ENCODE peak calls at places on chromosome 6, in nine cellular contexts. A, B, X, I, F, Q, K, H and R are unnamed samples. For H3K36me3 and H3K4me1, the result is how much of the 10 kb centered on the place peaks cover.

GRCh38 chr6:67881706-67882065 is 753.4 kb upstream of the ADGRB3 start:
- DNase-seq in A (no peak), I (no peak), B (no peak), X (no peak), Q (no peak), H (no peak), F (no peak), K (no peak), R (no peak)

GRCh38 chr6:136600818-136601217 is 50.6 kb upstream of the MAP7 start:
- DNase-seq in A (no peak), H (no peak), I (no peak), Q (peak), F (no peak), B (no peak), K (no peak), X (no peak), R (peak)

GRCh38 chr6:80547827-80548226 is 441.4 kb downstream of the BCKDHB start:
- DNase-seq in K (peak), F (no peak), X (no peak), A (no peak), H (no peak), I (peak), B (no peak), Q (no peak), R (no peak)

GRCh38 chr6:19697744-19698290 is 139.4 kb upstream of the ID4 start:
- DNase-seq in B (no peak), K (peak), X (no peak), A (no peak), F (no peak), I (peak), H (no peak), Q (no peak), R (no peak)

GRCh38 chr6:131063028-131063763 is at the start of gene EPB41L2:
- DNase-seq in Q (peak), I (peak), H (peak), F (peak), B (peak), X (peak), K (peak), A (peak), R (peak)

GRCh38 chr6:80132942-80133517 is 26.6 kb downstream of the BCKDHB start:
- DNase-seq in A (no peak), I (peak), Q (peak), H (peak), B (peak), F (peak), K (peak), X (peak), R (peak)

GRCh38 chr6:157317129-157317814 is 6.0 kb downstream of the TMEM242 start:
- DNase-seq in H (peak), Q (peak), K (peak), A (no peak), X (peak), B (peak), F (peak), I (peak), R (peak)

GRCh38 chr6:136549359-136550044 is 720 bp downstream of the MAP7 start:
- DNase-seq in A (peak), B (peak), H (peak), F (peak), K (peak), I (peak), Q (no peak), X (peak), R (no peak)

GRCh38 chr6:106156863-106157262 is 70.7 kb downstream of the PRDM1 start:
- DNase-seq in I (no peak), K (no peak), Q (no peak), B (no peak), F (no peak), X (no peak), A (no peak), H (no peak), R (no peak)

GRCh38 chr6:75940558-75940957 is 131.9 kb downstream of the IMPG1 start:
- DNase-seq in H (no peak), X (no peak), K (no peak), F (no peak), A (no peak), B (no peak), Q (no peak), I (no peak), R (no peak)

GRCh38 chr6:111609827-111610526 is 4.3 kb upstream of the TRAF3IP2 start:
- DNase-seq in X (no peak), B (no peak), K (no peak), A (no peak), H (no peak), I (no peak), Q (no peak), F (no peak), R (no peak)

GRCh38 chr6:71258078-71258866 is 30.3 kb upstream of the OGFRL1 start:
- DNase-seq in A (no peak), B (no peak), H (no peak), I (peak), K (no peak), Q (no peak), X (no peak), F (no peak), R (no peak)

GRCh38 chr6:137313928-137314855 is 95.0 kb upstream of the IFNGR1 start:
- DNase-seq in B (peak), A (peak), F (peak), I (peak), H (peak), Q (peak), X (peak), K (peak), R (peak)

GRCh38 chr6:17881085-17881883 is 106.2 kb downstream of the KIF13A start:
- DNase-seq in F (no peak), H (peak), I (no peak), X (no peak), K (no peak), A (no peak), Q (no peak), B (no peak), R (no peak)

GRCh38 chr6:6003334-6004146 is 3.2 kb downstream of the NRN1 start:
- DNase-seq in H (no peak), X (no peak), K (peak), A (peak), B (no peak), F (no peak), Q (peak), I (peak), R (no peak)

GRCh38 chr6:105468850-105469249 is 66.0 kb upstream of the PREP start:
- DNase-seq in K (no peak), A (no peak), B (no peak), F (no peak), Q (no peak), X (no peak), I (no peak), H (no peak), R (no peak)

GRCh38 chr6:4435981-4436445 is 300.6 kb upstream of the ECI2 start:
- DNase-seq in H (no peak), K (peak), I (no peak), F (no peak), A (no peak), B (no peak), Q (no peak), X (no peak), R (no peak)

GRCh38 chr6:117559299-117559698 is 43.0 kb downstream of the GOPC start:
- DNase-seq in Q (no peak), F (no peak), I (no peak), B (no peak), K (no peak), A (no peak), H (no peak), X (no peak), R (no peak)

GRCh38 chr6:37990762-37991525 is 171.4 kb downstream of the ZFAND3 start:
- DNase-seq in Q (no peak), I (peak), X (no peak), B (no peak), F (no peak), H (no peak), K (peak), A (no peak), R (peak)

GRCh38 chr6:12343122-12343439 is 52.9 kb downstream of the EDN1 start:
- DNase-seq in K (no peak), H (no peak), Q (no peak), A (no peak), X (no peak), B (no peak), F (no peak), I (peak), R (no peak)

GRCh38 chr6:107618672-107619071 is 128.8 kb downstream of the SOBP start:
- DNase-seq in I (no peak), B (no peak), X (peak), F (peak), Q (no peak), K (no peak), H (no peak), A (no peak), R (no peak)

GRCh38 chr6:143215785-143216184 is 155.1 kb downstream of the AIG1 start:
- DNase-seq in B (no peak), H (no peak), A (no peak), F (no peak), Q (no peak), I (no peak), K (no peak), X (no peak), R (no peak)

GRCh38 chr6:34809914-34810882 is 18.3 kb downstream of the BLTP3A start:
- DNase-seq in K (no peak), A (no peak), X (no peak), I (no peak), Q (peak), H (no peak), F (no peak), B (no peak), R (no peak)

GRCh38 chr6:75493400-75494064 is at the start of gene FILIP1:
- DNase-seq in Q (no peak), X (no peak), I (peak), H (peak), A (no peak), K (no peak), B (peak), F (peak), R (peak)

GRCh38 chr6:34709386-34709785 is 12.8 kb upstream of the ILRUN start:
- DNase-seq in X (no peak), K (no peak), Q (peak), H (peak), A (peak), I (no peak), B (peak), F (peak), R (peak)

GRCh38 chr6:161161889-161162624 is 111.8 kb downstream of the AGPAT4 start:
- DNase-seq in K (peak), H (no peak), A (no peak), F (no peak), Q (no peak), I (peak), X (no peak), B (no peak), R (no peak)

GRCh38 chr6:106894978-106895702 is 79.4 kb downstream of the CD24 start:
- DNase-seq in B (no peak), F (no peak), K (peak), X (no peak), H (no peak), I (peak), A (no peak), Q (peak), R (no peak)

GRCh38 chr6:139392834-139393233 is 18.4 kb upstream of the CITED2 start:
- DNase-seq in H (no peak), B (no peak), Q (no peak), I (peak), A (no peak), F (no peak), K (no peak), X (no peak), R (no peak)

GRCh38 chr6:39958947-39959346 is 24.7 kb upstream of the MOCS1 start:
- DNase-seq in A (no peak), F (no peak), I (no peak), K (no peak), H (no peak), Q (no peak), B (no peak), X (no peak), R (no peak)

GRCh38 chr6:125153541-125154183 is at the start of gene TPD52L1:
- DNase-seq in K (peak), Q (peak), F (peak), I (peak), H (peak), X (peak), B (peak), A (peak), R (peak)

GRCh38 chr6:145278163-145278807 is 457.0 kb downstream of the EPM2A start:
- DNase-seq in H (no peak), B (no peak), F (no peak), K (no peak), X (no peak), Q (no peak), I (peak), A (no peak), R (no peak)

GRCh38 chr6:125597411-125598253 is 151.8 kb upstream of the HEY2 start:
- DNase-seq in A (no peak), B (no peak), I (peak), F (peak), Q (no peak), X (no peak), K (no peak), H (peak), R (no peak)

GRCh38 chr6:130647221-130647620 is 180.0 kb upstream of the SMLR1 start:
- DNase-seq in F (no peak), K (no peak), H (no peak), X (no peak), A (no peak), I (no peak), Q (no peak), B (no peak), R (no peak)

GRCh38 chr6:43389713-43390265 is 20.3 kb upstream of the ZNF318 start:
- DNase-seq in B (no peak), Q (no peak), A (no peak), K (no peak), I (no peak), X (no peak), F (no peak), H (no peak), R (no peak)

GRCh38 chr6:136059308-136059707 is 190.8 kb downstream of the MTFR2 start:
- DNase-seq in B (no peak), Q (no peak), H (no peak), I (no peak), A (no peak), K (no peak), X (no peak), F (peak), R (peak)

GRCh38 chr6:51199733-51200132 is 381.1 kb downstream of the TFAP2B start:
- DNase-seq in I (no peak), F (no peak), A (no peak), X (no peak), B (no peak), Q (no peak), K (no peak), H (no peak), R (no peak)

GRCh38 chr6:40378071-40378724 is 209.0 kb downstream of the LRFN2 start:
- DNase-seq in K (no peak), B (no peak), I (no peak), X (no peak), Q (no peak), H (no peak), F (no peak), A (no peak), R (no peak)

GRCh38 chr6:108656834-108657233 is 96.1 kb downstream of the FOXO3 start:
- DNase-seq in X (no peak), A (no peak), H (no peak), I (no peak), F (no peak), K (no peak), B (no peak), Q (no peak), R (no peak)

DNA sequence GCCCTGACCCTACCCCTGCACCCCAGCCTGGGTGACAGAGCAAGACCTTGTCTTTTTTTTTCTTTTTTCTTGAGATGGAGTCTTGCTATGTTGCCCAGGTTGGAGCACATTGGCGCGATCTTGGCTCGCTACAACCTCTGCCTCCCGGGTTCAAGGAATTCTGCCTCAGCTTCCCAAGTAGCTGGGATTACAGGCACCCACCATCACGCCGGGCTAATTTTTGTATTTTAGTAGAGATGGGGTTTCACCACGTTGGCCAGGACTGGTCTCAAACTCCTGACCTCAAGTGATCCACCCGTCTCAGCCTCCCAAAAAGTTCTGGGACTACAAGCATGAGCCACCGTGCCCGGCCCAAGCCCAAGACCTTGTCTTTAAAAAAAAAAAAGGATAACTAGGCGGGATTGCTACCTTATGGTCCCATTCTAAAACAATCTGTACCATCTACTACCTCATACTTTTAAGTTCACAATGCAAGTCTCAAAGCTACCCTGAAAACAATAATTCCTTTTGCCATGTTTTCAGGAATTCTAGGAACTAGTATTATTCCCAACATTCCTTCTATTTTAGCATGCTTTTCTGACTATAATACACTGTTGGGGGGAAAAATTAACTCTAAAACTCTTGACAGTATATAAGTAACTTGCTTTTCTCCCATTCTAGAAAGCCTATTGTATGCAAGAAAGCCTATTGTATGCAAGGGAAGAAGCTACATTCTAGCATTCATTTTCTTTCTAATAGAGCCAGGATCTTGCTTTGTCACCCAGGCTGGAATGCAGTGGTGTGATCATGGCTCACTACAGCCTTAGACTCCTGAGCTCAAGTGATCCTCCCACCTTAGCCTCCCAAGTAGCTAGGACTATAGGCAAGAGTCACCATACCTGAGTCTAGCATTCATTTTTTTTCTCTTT is 6.6 kb downstream of the TUBB start:
- DNase-seq in H (no peak), A (no peak), K (no peak), B (no peak), I (peak), Q (no peak), X (no peak), F (no peak), R (no peak)
- H3K36me3 ChIP-seq in H (under half), A (under half), K (under half), B (under half), I (half or more), Q (under half), X (half or more), F (under half), R (under half)

DNA sequence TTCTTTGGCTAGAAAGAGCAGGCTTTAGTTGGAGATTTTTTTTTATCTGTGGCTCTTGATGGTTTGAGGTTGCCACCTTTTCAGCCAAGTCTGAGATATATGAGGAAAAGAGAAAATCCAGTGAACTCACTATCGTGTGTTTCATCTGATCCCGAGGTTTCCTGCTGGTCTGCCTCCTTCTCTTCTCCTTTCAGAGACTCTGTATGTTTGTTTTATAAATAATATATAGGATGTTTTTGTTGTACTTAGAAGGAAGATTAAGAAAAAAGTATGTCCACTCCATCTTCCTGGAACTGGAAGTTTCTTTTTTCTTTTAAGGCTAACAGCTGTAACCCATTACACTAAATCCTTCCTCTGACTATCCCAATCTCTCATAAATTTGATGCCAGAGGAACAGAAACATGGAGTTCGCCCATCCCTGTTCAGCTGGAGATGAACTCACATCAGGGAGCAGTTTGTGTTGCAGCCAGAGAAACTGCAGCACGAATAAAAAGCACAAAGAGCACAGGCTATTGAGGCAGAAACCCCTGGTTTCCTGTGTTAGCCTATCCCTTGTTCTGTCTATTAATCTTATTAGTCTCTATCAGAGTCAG is 20.7 kb downstream of the RIPK1 start:
- DNase-seq in K (no peak), H (no peak), B (no peak), Q (peak), F (no peak), X (no peak), A (no peak), I (peak), R (peak)
- H3K27ac ChIP-seq in K (peak), H (peak), B (no peak), Q (no peak), F (peak), X (no peak), A (no peak), I (peak), R (peak)

DNA sequence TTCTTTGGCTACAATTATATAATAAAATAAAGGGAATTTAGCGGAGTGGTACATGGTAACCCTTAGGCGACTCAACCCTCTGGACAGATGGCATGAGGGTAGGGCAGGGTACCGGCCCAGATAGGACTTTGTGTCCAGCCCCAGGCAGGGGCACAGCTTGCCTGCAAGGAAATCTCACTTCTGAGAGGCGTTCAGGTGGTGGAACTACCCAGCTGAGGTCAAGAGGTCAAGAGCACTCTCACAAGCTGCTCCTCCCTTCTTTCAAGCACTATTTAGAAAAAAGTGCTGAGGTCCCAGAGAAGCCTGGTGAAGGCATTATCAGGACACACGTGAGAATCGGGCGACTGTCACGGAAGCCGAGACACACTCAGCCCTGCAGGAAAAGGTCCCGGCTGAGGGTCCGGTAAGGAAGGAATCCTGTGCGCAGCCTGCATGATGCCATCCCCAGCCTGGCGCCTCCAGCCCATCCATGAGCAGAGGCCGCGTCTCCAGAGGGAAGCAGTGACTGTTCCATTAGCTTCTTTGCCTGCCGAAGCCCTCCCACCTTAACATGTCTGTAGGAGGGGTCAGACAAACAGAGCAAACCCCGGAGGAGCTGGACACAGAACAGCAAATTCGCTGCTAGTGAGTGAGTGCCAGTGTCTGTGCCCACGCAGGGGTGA is 54.8 kb downstream of the WDR27 start:
- DNase-seq in H (peak), X (no peak), I (no peak), F (no peak), Q (no peak), B (no peak), A (peak), K (no peak), R (no peak)
- H3K4me1 ChIP-seq in H (under half), X (under half), I (under half), F (under half), Q (under half), B (under half), A (under half), K (under half), R (under half)

GRCh38 chr6:44428682-44429081 is 41.2 kb downstream of the CDC5L start:
- DNase-seq in Q (no peak), X (no peak), K (no peak), F (no peak), A (no peak), H (no peak), I (peak), B (no peak), R (no peak)
- H3K36me3 ChIP-seq in Q (under half), X (half or more), K (under half), F (under half), A (under half), H (under half), I (under half), B (under half), R (under half)

DNA sequence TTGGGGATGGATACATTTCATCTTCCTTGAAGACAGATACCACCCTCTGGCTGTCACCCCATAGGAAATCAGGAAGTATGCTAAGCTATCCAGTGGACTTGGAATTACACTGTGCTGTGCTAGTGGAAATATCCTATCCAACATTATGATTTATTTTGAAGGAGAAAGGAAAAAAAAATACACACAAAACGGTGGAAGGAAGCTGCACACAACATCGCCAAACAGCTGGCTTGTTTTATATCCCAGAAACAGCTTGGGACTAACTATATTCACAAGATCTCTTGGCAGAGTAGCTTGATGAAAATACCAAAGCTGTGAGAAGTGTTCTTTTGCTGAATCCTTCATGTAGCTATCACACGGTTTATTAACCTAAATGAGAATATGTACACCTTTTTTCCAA is 257.6 kb downstream of the LAMA2 start:
- DNase-seq in F (no peak), B (peak), H (no peak), Q (no peak), X (no peak), A (no peak), I (peak), K (no peak), R (peak)
- H3K27ac ChIP-seq in F (no peak), B (peak), H (peak), Q (no peak), X (peak), A (no peak), I (no peak), K (no peak), R (peak)

GRCh38 chr6:57013501-57013900 is 33.0 kb upstream of the KIAA1586 start:
- DNase-seq in K (peak), A (no peak), H (no peak), X (no peak), F (no peak), B (no peak), Q (no peak), I (peak), R (no peak)
- H3K4me1 ChIP-seq in K (under half), A (under half), H (under half), X (under half), F (under half), B (under half), Q (under half), I (under half), R (under half)